ENCODE peak calls at places on chromosomes 11 and 22, in eight cellular contexts. One of them, this sample, is unnamed.

GRCh38 chr11:73140213-73141030 is 1.7 kb downstream of the FCHSD2 start:
- DNase-seq in H1: peak; percentile 56
- DNase-seq in CD8-positive, alpha-beta T cell: no peak
- DNase-seq in naive thymus-derived CD4-positive, alpha-beta T cell: no peak
- DNase-seq in GM23338: peak; percentile 45
- DNase-seq in prostate gland: no peak
- DNase-seq in mesendoderm: peak; percentile 23
- DNase-seq in heart left ventricle: no peak
- DNase-seq in this sample: peak; percentile 48

GRCh38 chr11:116420030-116420429 is 352.8 kb downstream of the BUD13 start:
- DNase-seq in GM23338: no peak
- DNase-seq in mesendoderm: no peak
- DNase-seq in H1: no peak
- DNase-seq in naive thymus-derived CD4-positive, alpha-beta T cell: no peak
- DNase-seq in prostate gland: no peak
- DNase-seq in CD8-positive, alpha-beta T cell: no peak
- DNase-seq in heart left ventricle: no peak
- DNase-seq in this sample: no peak

GRCh38 chr11:64850979-64851567 is 6.6 kb upstream of the CDC42BPG start:
- DNase-seq in H1: peak; percentile 56
- DNase-seq in GM23338: peak; percentile 67
- DNase-seq in mesendoderm: no peak
- DNase-seq in naive thymus-derived CD4-positive, alpha-beta T cell: peak; percentile 68
- DNase-seq in heart left ventricle: no peak
- DNase-seq in prostate gland: no peak
- DNase-seq in CD8-positive, alpha-beta T cell: no peak
- DNase-seq in this sample: peak; percentile 51

GRCh38 chr11:69062169-69062855 is 13.6 kb downstream of the TPCN2 start:
- DNase-seq in heart left ventricle: peak; percentile 56
- DNase-seq in GM23338: no peak
- DNase-seq in naive thymus-derived CD4-positive, alpha-beta T cell: no peak
- DNase-seq in mesendoderm: no peak
- DNase-seq in CD8-positive, alpha-beta T cell: no peak
- DNase-seq in H1: no peak
- DNase-seq in prostate gland: no peak
- DNase-seq in this sample: no peak

GRCh38 chr11:77103319-77103718 is 679 bp downstream of the OMP start:
- DNase-seq in prostate gland: no peak
- DNase-seq in H1: no peak
- DNase-seq in heart left ventricle: peak; percentile 27
- DNase-seq in CD8-positive, alpha-beta T cell: no peak
- DNase-seq in naive thymus-derived CD4-positive, alpha-beta T cell: no peak
- DNase-seq in mesendoderm: no peak
- DNase-seq in GM23338: no peak
- DNase-seq in this sample: no peak

GRCh38 chr22:38973289-38974169 is 8.6 kb upstream of the APOBEC3B start:
- DNase-seq in heart left ventricle: no peak
- DNase-seq in CD8-positive, alpha-beta T cell: peak; percentile 43
- DNase-seq in prostate gland: peak; percentile 14
- DNase-seq in H1: peak; percentile 80
- DNase-seq in mesendoderm: peak; percentile 76
- DNase-seq in GM23338: peak; percentile 88
- DNase-seq in naive thymus-derived CD4-positive, alpha-beta T cell: peak; percentile 54
- DNase-seq in this sample: peak; percentile 64

GRCh38 chr11:1640076-1640946 is 10.7 kb downstream of the KRTAP5-5 start:
- DNase-seq in GM23338: peak; percentile 87
- DNase-seq in prostate gland: no peak
- DNase-seq in mesendoderm: peak; percentile 74
- DNase-seq in CD8-positive, alpha-beta T cell: peak; percentile 10
- DNase-seq in naive thymus-derived CD4-positive, alpha-beta T cell: peak; percentile 40
- DNase-seq in H1: peak; percentile 87
- DNase-seq in heart left ventricle: no peak
- DNase-seq in this sample: peak; percentile 43

GRCh38 chr11:78742430-78742829 is 167.8 kb upstream of the NARS2 start:
- DNase-seq in mesendoderm: no peak
- DNase-seq in prostate gland: peak; percentile 85
- DNase-seq in GM23338: no peak
- DNase-seq in heart left ventricle: peak; percentile 76
- DNase-seq in H1: no peak
- DNase-seq in CD8-positive, alpha-beta T cell: no peak
- DNase-seq in naive thymus-derived CD4-positive, alpha-beta T cell: no peak
- DNase-seq in this sample: peak; percentile 92

GRCh38 chr11:74505911-74506310 is 12.4 kb upstream of the LIPT2 start:
- DNase-seq in naive thymus-derived CD4-positive, alpha-beta T cell: no peak
- DNase-seq in heart left ventricle: no peak
- DNase-seq in CD8-positive, alpha-beta T cell: no peak
- DNase-seq in GM23338: no peak
- DNase-seq in H1: no peak
- DNase-seq in prostate gland: no peak
- DNase-seq in mesendoderm: no peak
- DNase-seq in this sample: no peak

GRCh38 chr11:2301631-2302272 is at the start of the genes C11orf21 and TSPAN32:
- DNase-seq in H1: no peak
- DNase-seq in GM23338: no peak
- DNase-seq in heart left ventricle: peak; percentile 83
- DNase-seq in mesendoderm: no peak
- DNase-seq in naive thymus-derived CD4-positive, alpha-beta T cell: peak; percentile 59
- DNase-seq in prostate gland: no peak
- DNase-seq in CD8-positive, alpha-beta T cell: peak; percentile 48
- DNase-seq in this sample: peak; percentile 69

GRCh38 chr22:19559956-19560355 is 35.7 kb upstream of the CLDN5 start:
- DNase-seq in prostate gland: no peak
- DNase-seq in mesendoderm: no peak
- DNase-seq in CD8-positive, alpha-beta T cell: no peak
- DNase-seq in H1: no peak
- DNase-seq in GM23338: no peak
- DNase-seq in naive thymus-derived CD4-positive, alpha-beta T cell: no peak
- DNase-seq in heart left ventricle: no peak
- DNase-seq in this sample: no peak

GRCh38 chr22:43532301-43533050 is 120.7 kb downstream of the MPPED1 start:
- DNase-seq in GM23338: no peak
- DNase-seq in CD8-positive, alpha-beta T cell: no peak
- DNase-seq in prostate gland: no peak
- DNase-seq in mesendoderm: no peak
- DNase-seq in heart left ventricle: no peak
- DNase-seq in naive thymus-derived CD4-positive, alpha-beta T cell: no peak
- DNase-seq in H1: no peak
- DNase-seq in this sample: no peak

GRCh38 chr22:40238425-40239344 is 61.0 kb downstream of the TNRC6B start:
- DNase-seq in heart left ventricle: no peak
- DNase-seq in H1: no peak
- DNase-seq in prostate gland: peak; percentile 48
- DNase-seq in GM23338: peak; percentile 53
- DNase-seq in mesendoderm: no peak
- DNase-seq in CD8-positive, alpha-beta T cell: no peak
- DNase-seq in naive thymus-derived CD4-positive, alpha-beta T cell: no peak
- DNase-seq in this sample: peak; percentile 33

GRCh38 chr22:24536089-24536488 is 18.8 kb downstream of the GUCD1 start:
- DNase-seq in heart left ventricle: no peak
- DNase-seq in mesendoderm: no peak
- DNase-seq in CD8-positive, alpha-beta T cell: no peak
- DNase-seq in prostate gland: no peak
- DNase-seq in naive thymus-derived CD4-positive, alpha-beta T cell: no peak
- DNase-seq in H1: no peak
- DNase-seq in GM23338: no peak
- DNase-seq in this sample: no peak

GRCh38 chr11:88102595-88102929 is 72.7 kb downstream of the RAB38 start:
- DNase-seq in H1: no peak
- DNase-seq in naive thymus-derived CD4-positive, alpha-beta T cell: no peak
- DNase-seq in CD8-positive, alpha-beta T cell: no peak
- DNase-seq in mesendoderm: no peak
- DNase-seq in GM23338: no peak
- DNase-seq in prostate gland: no peak
- DNase-seq in heart left ventricle: no peak
- DNase-seq in this sample: no peak

GRCh38 chr11:133240908-133241307 is 291.4 kb downstream of the OPCML start:
- DNase-seq in CD8-positive, alpha-beta T cell: no peak
- DNase-seq in heart left ventricle: no peak
- DNase-seq in prostate gland: no peak
- DNase-seq in GM23338: no peak
- DNase-seq in H1: no peak
- DNase-seq in mesendoderm: no peak
- DNase-seq in naive thymus-derived CD4-positive, alpha-beta T cell: no peak
- DNase-seq in this sample: no peak

GRCh38 chr11:133234883-133235282 is 297.4 kb downstream of the OPCML start:
- DNase-seq in prostate gland: no peak
- DNase-seq in CD8-positive, alpha-beta T cell: no peak
- DNase-seq in heart left ventricle: no peak
- DNase-seq in H1: no peak
- DNase-seq in GM23338: no peak
- DNase-seq in mesendoderm: no peak
- DNase-seq in naive thymus-derived CD4-positive, alpha-beta T cell: no peak
- DNase-seq in this sample: no peak

GRCh38 chr11:133243832-133244231 is 288.5 kb downstream of the OPCML start:
- DNase-seq in naive thymus-derived CD4-positive, alpha-beta T cell: no peak
- DNase-seq in H1: peak; percentile 52
- DNase-seq in CD8-positive, alpha-beta T cell: no peak
- DNase-seq in heart left ventricle: no peak
- DNase-seq in prostate gland: no peak
- DNase-seq in mesendoderm: peak; percentile 53
- DNase-seq in GM23338: peak; percentile 68
- DNase-seq in this sample: no peak

GRCh38 chr11:133238455-133238854 is 293.8 kb downstream of the OPCML start:
- DNase-seq in naive thymus-derived CD4-positive, alpha-beta T cell: no peak
- DNase-seq in prostate gland: no peak
- DNase-seq in mesendoderm: no peak
- DNase-seq in CD8-positive, alpha-beta T cell: no peak
- DNase-seq in heart left ventricle: no peak
- DNase-seq in GM23338: no peak
- DNase-seq in H1: no peak
- DNase-seq in this sample: no peak

GRCh38 chr11:133239530-133239929 is 292.8 kb downstream of the OPCML start:
- DNase-seq in mesendoderm: peak; percentile 71
- DNase-seq in prostate gland: no peak
- DNase-seq in GM23338: peak; percentile 60
- DNase-seq in H1: no peak
- DNase-seq in CD8-positive, alpha-beta T cell: no peak
- DNase-seq in naive thymus-derived CD4-positive, alpha-beta T cell: no peak
- DNase-seq in heart left ventricle: no peak
- DNase-seq in this sample: no peak
- H3K27me3 ChIP-seq in mesendoderm: no peaks in the 10 kb centered on the region
- H3K27me3 ChIP-seq in prostate gland: no peaks in the 10 kb centered on the region
- H3K27me3 ChIP-seq in GM23338: no peaks in the 10 kb centered on the region
- H3K27me3 ChIP-seq in H1: no peaks in the 10 kb centered on the region
- H3K27me3 ChIP-seq in CD8-positive, alpha-beta T cell: no peaks in the 10 kb centered on the region
- H3K27me3 ChIP-seq in naive thymus-derived CD4-positive, alpha-beta T cell: no peaks in the 10 kb centered on the region
- H3K27me3 ChIP-seq in heart left ventricle: no peaks in the 10 kb centered on the region
- H3K27me3 ChIP-seq in this sample: peaks cover 11% of the 10 kb centered on the region

GRCh38 chr11:93796832-93797231 is 12.8 kb downstream of the MED17 start:
- DNase-seq in heart left ventricle: no peak
- DNase-seq in naive thymus-derived CD4-positive, alpha-beta T cell: no peak
- DNase-seq in H1: no peak
- DNase-seq in prostate gland: no peak
- DNase-seq in CD8-positive, alpha-beta T cell: no peak
- DNase-seq in GM23338: no peak
- DNase-seq in mesendoderm: no peak
- DNase-seq in this sample: no peak
- H3K36me3 ChIP-seq in heart left ventricle: no peaks in the 10 kb centered on the region
- H3K36me3 ChIP-seq in naive thymus-derived CD4-positive, alpha-beta T cell: peaks cover 29% of the 10 kb centered on the region
- H3K36me3 ChIP-seq in H1: peaks cover 89% of the 10 kb centered on the region
- H3K36me3 ChIP-seq in prostate gland: peaks cover 19% of the 10 kb centered on the region
- H3K36me3 ChIP-seq in CD8-positive, alpha-beta T cell: peaks cover 47% of the 10 kb centered on the region
- H3K36me3 ChIP-seq in GM23338: peaks cover 73% of the 10 kb centered on the region
- H3K36me3 ChIP-seq in mesendoderm: peaks cover 7% of the 10 kb centered on the region
- H3K36me3 ChIP-seq in this sample: peaks cover 100% of the 10 kb centered on the region

GRCh38 chr22:46061431-46062231 is 84.7 kb upstream of the WNT7B start:
- DNase-seq in CD8-positive, alpha-beta T cell: no peak
- DNase-seq in mesendoderm: peak; percentile 15
- DNase-seq in H1: peak; percentile 84
- DNase-seq in GM23338: peak; percentile 83
- DNase-seq in heart left ventricle: no peak
- DNase-seq in prostate gland: no peak
- DNase-seq in naive thymus-derived CD4-positive, alpha-beta T cell: no peak
- DNase-seq in this sample: peak; percentile 44
- H3K27me3 ChIP-seq in CD8-positive, alpha-beta T cell: no peaks in the 10 kb centered on the region
- H3K27me3 ChIP-seq in mesendoderm: peaks cover 17% of the 10 kb centered on the region
- H3K27me3 ChIP-seq in H1: peaks cover 44% of the 10 kb centered on the region
- H3K27me3 ChIP-seq in GM23338: peaks cover 41% of the 10 kb centered on the region
- H3K27me3 ChIP-seq in heart left ventricle: no peaks in the 10 kb centered on the region
- H3K27me3 ChIP-seq in prostate gland: no peaks in the 10 kb centered on the region
- H3K27me3 ChIP-seq in naive thymus-derived CD4-positive, alpha-beta T cell: no peaks in the 10 kb centered on the region
- H3K27me3 ChIP-seq in this sample: no peaks in the 10 kb centered on the region

GRCh38 chr22:49647346-49648026 is 180.2 kb downstream of the BRD1 start:
- DNase-seq in naive thymus-derived CD4-positive, alpha-beta T cell: no peak
- DNase-seq in heart left ventricle: no peak
- DNase-seq in GM23338: no peak
- DNase-seq in prostate gland: no peak
- DNase-seq in mesendoderm: no peak
- DNase-seq in CD8-positive, alpha-beta T cell: no peak
- DNase-seq in H1: no peak
- DNase-seq in this sample: no peak

GRCh38 chr22:49645257-49645656 is 182.4 kb downstream of the BRD1 start:
- DNase-seq in mesendoderm: no peak
- DNase-seq in naive thymus-derived CD4-positive, alpha-beta T cell: no peak
- DNase-seq in prostate gland: no peak
- DNase-seq in CD8-positive, alpha-beta T cell: no peak
- DNase-seq in heart left ventricle: no peak
- DNase-seq in H1: no peak
- DNase-seq in GM23338: no peak
- DNase-seq in this sample: no peak

GRCh38 chr22:49643998-49644397 is 183.7 kb downstream of the BRD1 start:
- DNase-seq in mesendoderm: no peak
- DNase-seq in GM23338: no peak
- DNase-seq in naive thymus-derived CD4-positive, alpha-beta T cell: no peak
- DNase-seq in prostate gland: no peak
- DNase-seq in heart left ventricle: no peak
- DNase-seq in H1: no peak
- DNase-seq in CD8-positive, alpha-beta T cell: no peak
- DNase-seq in this sample: no peak

GRCh38 chr22:49646876-49647275 is 180.8 kb downstream of the BRD1 start:
- DNase-seq in heart left ventricle: no peak
- DNase-seq in GM23338: no peak
- DNase-seq in CD8-positive, alpha-beta T cell: no peak
- DNase-seq in H1: no peak
- DNase-seq in mesendoderm: peak; percentile 23
- DNase-seq in naive thymus-derived CD4-positive, alpha-beta T cell: no peak
- DNase-seq in prostate gland: no peak
- DNase-seq in this sample: no peak

DNA sequence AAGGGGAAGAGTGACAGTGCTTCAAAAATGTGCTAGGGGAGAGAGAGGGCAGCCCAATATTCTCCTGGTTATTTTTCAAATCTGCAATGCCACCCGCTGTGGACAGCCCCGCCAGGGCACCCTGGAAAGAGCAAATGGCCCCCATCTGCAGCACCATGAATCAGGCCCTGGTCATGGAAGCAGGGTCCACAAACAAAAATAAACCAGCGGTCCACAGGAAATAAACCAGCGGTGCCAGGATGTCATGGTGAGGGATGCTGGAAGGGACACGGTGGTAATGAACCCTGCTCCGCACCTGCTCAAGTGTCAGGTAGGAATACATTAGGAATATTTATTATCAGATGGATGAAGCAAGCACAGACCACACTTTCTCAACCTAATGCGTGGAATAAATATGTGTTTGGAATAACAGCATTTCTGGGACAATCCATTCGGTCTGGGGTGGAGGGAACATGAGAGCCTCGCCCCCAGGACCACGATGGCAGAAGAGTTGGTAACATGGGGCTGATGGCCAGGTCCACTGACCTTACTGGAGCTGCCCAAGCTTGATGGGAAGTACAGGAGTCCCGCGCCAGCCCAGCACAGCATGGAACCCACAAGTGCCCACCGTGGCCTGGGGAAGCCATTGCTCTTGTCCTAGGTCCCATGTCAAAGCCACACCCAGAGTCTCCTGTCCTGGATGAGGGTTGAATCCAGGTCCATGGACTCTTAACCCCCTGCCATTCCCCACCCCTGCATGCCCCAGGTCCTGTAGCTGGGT is 181.7 kb downstream of the BRD1 start:
- DNase-seq in GM23338: no peak
- DNase-seq in prostate gland: no peak
- DNase-seq in mesendoderm: no peak
- DNase-seq in CD8-positive, alpha-beta T cell: no peak
- DNase-seq in H1: no peak
- DNase-seq in naive thymus-derived CD4-positive, alpha-beta T cell: no peak
- DNase-seq in heart left ventricle: no peak
- DNase-seq in this sample: no peak
- H3K36me3 ChIP-seq in GM23338: no peaks in the 10 kb centered on the region
- H3K36me3 ChIP-seq in prostate gland: no peaks in the 10 kb centered on the region
- H3K36me3 ChIP-seq in mesendoderm: no peaks in the 10 kb centered on the region
- H3K36me3 ChIP-seq in CD8-positive, alpha-beta T cell: peaks cover 6% of the 10 kb centered on the region
- H3K36me3 ChIP-seq in H1: no peaks in the 10 kb centered on the region
- H3K36me3 ChIP-seq in naive thymus-derived CD4-positive, alpha-beta T cell: no peaks in the 10 kb centered on the region
- H3K36me3 ChIP-seq in heart left ventricle: no peaks in the 10 kb centered on the region
- H3K36me3 ChIP-seq in this sample: no peaks in the 10 kb centered on the region

This sample was measured in stomach.